ENCODE peak calls at places on chromosomes 7 and 10, in five cellular contexts. K is trophoblast cell, J is H9, D is H1, C is mesenchymal stem cell. Z is an unnamed sample.

GRCh38 chr7:151719031-151719894 is 157.7 kb downstream of the PRKAG2 start:
- DNase-seq in K (no peak), J (no peak), D (no peak), C (no peak), Z (no peak)

GRCh38 chr10:91891285-91892001 is 17.8 kb downstream of the FGFBP3 start:
- DNase-seq in K (no peak), J (no peak), D (no peak), C (peak), Z (no peak)

GRCh38 chr7:130205084-130205947 is at the start of gene TMEM209:
- DNase-seq in K (peak), J (peak), D (peak), C (peak), Z (peak)

GRCh38 chr7:116562529-116563121 is 37.8 kb downstream of the CAV1 start:
- DNase-seq in K (no peak), J (no peak), D (no peak), C (no peak), Z (no peak)

GRCh38 chr10:63738410-63738809 is 217.2 kb downstream of the REEP3 start:
- DNase-seq in K (no peak), J (no peak), D (no peak), C (peak), Z (no peak)

GRCh38 chr7:113404245-113404644 is 285.9 kb upstream of the SMIM30 start:
- DNase-seq in K (no peak), J (peak), D (no peak), C (no peak), Z (peak)

GRCh38 chr10:2475711-2476110 is 591.6 kb upstream of the PFKP start:
- DNase-seq in K (no peak), J (no peak), D (no peak), C (no peak), Z (no peak)

GRCh38 chr7:87152897-87153641 is 816 bp downstream of the DMTF1 start:
- DNase-seq in K (peak), J (no peak), D (peak), C (peak), Z (no peak)

GRCh38 chr10:101624526-101625102 is 36.5 kb downstream of the DPCD start:
- DNase-seq in K (no peak), J (no peak), D (no peak), C (no peak), Z (no peak)

GRCh38 chr10:19966751-19967150 is 150.5 kb downstream of the PLXDC2 start:
- DNase-seq in K (no peak), J (peak), D (no peak), C (peak), Z (peak)

GRCh38 chr10:104076743-104077160 is 8.9 kb downstream of the COL17A1 start:
- DNase-seq in K (no peak), J (peak), D (no peak), C (no peak), Z (peak)

GRCh38 chr7:111098011-111098925 is 7.3 kb downstream of the LRRN3 start:
- DNase-seq in K (peak), J (peak), D (no peak), C (peak), Z (no peak)

GRCh38 chr10:22158426-22158825 is 59.4 kb downstream of the EBLN1 start:
- DNase-seq in K (no peak), J (no peak), D (no peak), C (no peak), Z (no peak)

GRCh38 chr10:78619244-78619851 is 449.4 kb upstream of the ZMIZ1 start:
- DNase-seq in K (peak), J (no peak), D (no peak), C (no peak), Z (no peak)

GRCh38 chr10:122208616-122209430 is 62.3 kb upstream of the BTBD16 start:
- DNase-seq in K (no peak), J (no peak), D (no peak), C (no peak), Z (no peak)

GRCh38 chr7:148434181-148434769 is 156.3 kb upstream of the C7orf33 start:
- DNase-seq in K (peak), J (no peak), D (no peak), C (no peak), Z (no peak)

GRCh38 chr10:116312091-116312490 is 12.2 kb upstream of the CCDC172 start:
- DNase-seq in K (no peak), J (no peak), D (no peak), C (no peak), Z (no peak)

GRCh38 chr10:72564596-72564995 is 61.3 kb downstream of the MICU1 start:
- DNase-seq in K (no peak), J (no peak), D (no peak), C (peak), Z (no peak)

GRCh38 chr7:107995184-107996071 is 7.5 kb downstream of the LAMB1 start:
- DNase-seq in K (peak), J (peak), D (peak), C (peak), Z (peak)

GRCh38 chr10:85609509-85609908 is 757.1 kb downstream of the GRID1 start:
- DNase-seq in K (no peak), J (peak), D (peak), C (no peak), Z (no peak)

GRCh38 chr10:89468625-89469024 is 54.3 kb downstream of the IFIT5 start:
- DNase-seq in K (no peak), J (no peak), D (no peak), C (no peak), Z (no peak)

GRCh38 chr10:89471110-89471814 is 56.9 kb downstream of the IFIT5 start:
- DNase-seq in K (no peak), J (no peak), D (no peak), C (no peak), Z (no peak)

GRCh38 chr10:89466599-89467035 is 52.2 kb downstream of the IFIT5 start:
- DNase-seq in K (peak), J (no peak), D (no peak), C (peak), Z (no peak)

GRCh38 chr10:89470628-89471027 is 56.3 kb downstream of the IFIT5 start:
- DNase-seq in K (no peak), J (no peak), D (no peak), C (peak), Z (no peak)

GRCh38 chr10:89469517-89469916 is 55.1 kb downstream of the IFIT5 start:
- DNase-seq in K (no peak), J (no peak), D (no peak), C (no peak), Z (no peak)
- H4K8ac ChIP-seq in K (no peak), J (no peak), D (no peak), C (no peak), Z (no peak)

DNA sequence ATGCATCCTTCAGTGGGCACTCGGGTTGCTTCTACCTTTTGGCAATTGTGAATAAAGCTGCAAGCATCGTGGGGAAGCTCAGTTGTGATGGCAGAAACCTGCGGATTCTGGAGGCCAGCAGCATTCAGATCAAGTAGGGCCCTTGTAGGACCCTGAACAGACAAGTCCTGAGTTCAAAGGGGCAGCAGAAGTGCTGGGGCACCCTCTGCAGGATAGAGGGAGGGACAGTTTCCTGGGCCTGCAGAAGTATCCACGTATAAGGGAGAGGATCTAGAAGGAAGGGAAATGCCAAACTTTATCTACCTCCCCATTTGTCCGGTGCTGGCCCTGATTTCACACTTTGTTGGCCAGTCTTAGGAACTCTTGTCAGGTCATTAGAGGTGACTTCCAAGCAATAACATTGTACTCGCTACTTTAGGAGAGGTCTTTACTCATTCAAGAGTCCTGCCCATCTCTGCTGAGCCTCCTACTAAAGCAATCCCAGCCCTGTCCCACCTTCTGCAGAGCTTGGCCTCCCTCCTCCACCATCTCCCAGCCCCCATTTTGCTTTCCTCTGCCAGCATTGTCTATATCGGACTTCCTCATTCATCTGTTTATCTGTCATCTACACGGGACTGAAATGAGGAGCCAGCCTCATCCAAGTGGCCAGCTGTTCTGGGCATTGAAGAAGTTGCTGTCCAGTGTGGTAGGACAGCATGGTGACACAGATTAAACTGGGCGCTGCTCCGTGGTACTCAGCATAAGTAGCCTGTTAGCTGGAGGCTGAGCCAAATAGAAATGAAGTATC is 26.6 kb upstream of the R3HCC1L start:
- DNase-seq in K (no peak), J (peak), D (no peak), C (no peak), Z (no peak)
- H2BK12ac ChIP-seq in K (no peak), J (no peak), D (no peak), C (no peak), Z (no peak)

DNA sequence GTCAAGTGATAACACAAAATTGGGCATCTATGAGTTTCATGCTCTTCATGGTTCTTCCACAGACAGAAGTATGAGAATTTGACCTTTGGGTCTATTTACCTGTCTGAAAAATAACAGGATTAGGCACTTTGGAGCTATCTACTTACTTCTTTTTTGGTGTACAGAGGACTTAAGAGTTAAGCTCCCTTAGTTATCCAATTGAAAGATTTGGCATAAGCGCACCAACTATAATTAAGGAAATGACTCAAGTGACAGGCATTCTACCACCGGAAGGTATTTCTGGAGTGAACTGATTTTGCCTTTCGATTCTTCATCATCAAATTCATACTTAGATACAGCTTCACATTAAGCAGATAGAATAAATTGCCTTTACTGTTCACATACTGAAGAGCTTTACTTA is 43.9 kb downstream of the IFIT5 start:
- DNase-seq in K (no peak), J (no peak), D (no peak), C (peak), Z (no peak)
- H4K8ac ChIP-seq in K (no peak), J (no peak), D (no peak), C (peak), Z (no peak)

GRCh38 chr7:92621641-92622429 is 31.6 kb upstream of the FAM133B start:
- DNase-seq in K (no peak), J (no peak), D (no peak), C (peak), Z (no peak)
- H2BK12ac ChIP-seq in K (no peak), J (no peak), D (no peak), C (no peak), Z (no peak)

Z was measured in neuronal stem cell.